ENCODE peak calls at places on chromosomes 1 and 21, in five cellular contexts. Y is putamen; A is NCI-H774; C is stimulated activated CD4-positive, alpha-beta T cell treated with anti-CD3 and anti-CD28 coated beads, Interleukin-4, amount 100 ng/mL, for 1 hour; H is NCI-H748 treated with DMSO at 0.1 percent for 48 hours. S is an unnamed sample.

GRCh38 chr1:237012789-237013383 is 8.6 kb upstream of the MT1HL1 start:
- DNase-seq in Y (no peak), A (peak; percentile 76), C (no peak), H (peak; percentile 18), S (no peak)

GRCh38 chr1:154534263-154534844 is 24.1 kb downstream of the UBE2Q1 start:
- DNase-seq in Y (no peak), A (peak; percentile 45), C (no peak), H (peak; percentile 49), S (peak; percentile 29)

GRCh38 chr1:167060141-167061072 is 29.8 kb downstream of the GPA33 start:
- DNase-seq in Y (no peak), A (no peak), C (no peak), H (no peak), S (no peak)

GRCh38 chr21:26732442-26733221 is 112.6 kb downstream of the ADAMTS1 start:
- DNase-seq in Y (peak; percentile 39), A (no peak), C (peak; percentile 25), H (no peak), S (no peak)

GRCh38 chr1:55049914-55050278 is 10.5 kb downstream of the PCSK9 start:
- DNase-seq in Y (no peak), A (no peak), C (no peak), H (no peak), S (no peak)

GRCh38 chr1:34740161-34740875 is 14.5 kb upstream of the GJB5 start:
- DNase-seq in Y (no peak), A (peak; percentile 71), C (no peak), H (no peak), S (no peak)

GRCh38 chr1:11013160-11013531 is 692 bp downstream of the TARDBP start:
- DNase-seq in Y (no peak), A (no peak), C (no peak), H (no peak), S (no peak)

GRCh38 chr1:54972436-54972835 is 8.0 kb upstream of the TMEM61 start:
- DNase-seq in Y (no peak), A (no peak), C (no peak), H (no peak), S (no peak)

GRCh38 chr1:170533331-170533730 is 1.4 kb downstream of the GORAB start:
- DNase-seq in Y (no peak), A (no peak), C (no peak), H (no peak), S (no peak)